ENCODE peak calls at places on chromosomes 12 and 14, in nine cellular contexts. One of them, this sample, is unnamed. For H3K9me2, the result is how much of the 10 kb centered on the place peaks cover.

GRCh38 chr14:90235179-90235976 is 21.0 kb upstream of the PSMC1 start:
- DNase-seq in PC-9: peak
- DNase-seq in GM23248: peak
- DNase-seq in HCT116: peak
- DNase-seq in hepatocyte: peak
- DNase-seq in Karpas-422: peak
- DNase-seq in GM23338: peak
- DNase-seq in MM.1S: peak
- DNase-seq in PC-3: peak
- DNase-seq in this sample: peak

GRCh38 chr12:46005151-46005797 is 14.9 kb upstream of the SCAF11 start:
- DNase-seq in PC-9: no peak
- DNase-seq in GM23248: peak
- DNase-seq in HCT116: no peak
- DNase-seq in hepatocyte: no peak
- DNase-seq in Karpas-422: peak
- DNase-seq in GM23338: no peak
- DNase-seq in MM.1S: no peak
- DNase-seq in PC-3: peak
- DNase-seq in this sample: peak

GRCh38 chr12:1532796-1533195 is 61.6 kb downstream of the FBXL14 start:
- DNase-seq in PC-9: no peak
- DNase-seq in GM23248: peak
- DNase-seq in HCT116: no peak
- DNase-seq in hepatocyte: no peak
- DNase-seq in Karpas-422: peak
- DNase-seq in GM23338: no peak
- DNase-seq in MM.1S: peak
- DNase-seq in PC-3: no peak
- DNase-seq in this sample: no peak

GRCh38 chr14:65281991-65282908 is 130.3 kb upstream of the FUT8 start:
- DNase-seq in PC-9: peak
- DNase-seq in GM23248: peak
- DNase-seq in HCT116: no peak
- DNase-seq in hepatocyte: no peak
- DNase-seq in Karpas-422: no peak
- DNase-seq in GM23338: peak
- DNase-seq in MM.1S: peak
- DNase-seq in PC-3: no peak
- DNase-seq in this sample: peak

GRCh38 chr12:6336079-6336858 is 5.6 kb downstream of the TNFRSF1A start:
- DNase-seq in PC-9: peak
- DNase-seq in GM23248: peak
- DNase-seq in HCT116: peak
- DNase-seq in hepatocyte: peak
- DNase-seq in Karpas-422: no peak
- DNase-seq in GM23338: peak
- DNase-seq in MM.1S: peak
- DNase-seq in PC-3: peak
- DNase-seq in this sample: no peak

GRCh38 chr12:131035268-131035681 is 81.6 kb downstream of the ADGRD1 start:
- DNase-seq in PC-9: no peak
- DNase-seq in GM23248: no peak
- DNase-seq in HCT116: no peak
- DNase-seq in hepatocyte: no peak
- DNase-seq in Karpas-422: no peak
- DNase-seq in GM23338: no peak
- DNase-seq in MM.1S: no peak
- DNase-seq in PC-3: no peak
- DNase-seq in this sample: peak

GRCh38 chr14:104661086-104661485 is 28.3 kb upstream of the INF2 start:
- DNase-seq in PC-9: no peak
- DNase-seq in GM23248: no peak
- DNase-seq in HCT116: no peak
- DNase-seq in hepatocyte: no peak
- DNase-seq in Karpas-422: no peak
- DNase-seq in GM23338: no peak
- DNase-seq in MM.1S: no peak
- DNase-seq in PC-3: no peak
- DNase-seq in this sample: no peak

GRCh38 chr12:86826051-86826450 is 569.9 kb upstream of the MGAT4C start:
- DNase-seq in PC-9: no peak
- DNase-seq in GM23248: no peak
- DNase-seq in HCT116: no peak
- DNase-seq in hepatocyte: no peak
- DNase-seq in Karpas-422: no peak
- DNase-seq in GM23338: no peak
- DNase-seq in MM.1S: no peak
- DNase-seq in PC-3: no peak
- DNase-seq in this sample: no peak

GRCh38 chr12:49880756-49881390 is 22.8 kb downstream of the FAIM2 start:
- DNase-seq in PC-9: no peak
- DNase-seq in GM23248: no peak
- DNase-seq in HCT116: no peak
- DNase-seq in hepatocyte: no peak
- DNase-seq in Karpas-422: no peak
- DNase-seq in GM23338: no peak
- DNase-seq in MM.1S: no peak
- DNase-seq in PC-3: no peak
- DNase-seq in this sample: no peak

GRCh38 chr14:68853749-68854148 is 60.9 kb upstream of the ZFP36L1 start:
- DNase-seq in PC-9: peak
- DNase-seq in GM23248: no peak
- DNase-seq in HCT116: no peak
- DNase-seq in hepatocyte: no peak
- DNase-seq in Karpas-422: no peak
- DNase-seq in GM23338: no peak
- DNase-seq in MM.1S: no peak
- DNase-seq in PC-3: peak
- DNase-seq in this sample: no peak

GRCh38 chr12:49233842-49234526 is 30.9 kb upstream of the TUBA1C start:
- DNase-seq in PC-9: no peak
- DNase-seq in GM23248: no peak
- DNase-seq in HCT116: no peak
- DNase-seq in hepatocyte: no peak
- DNase-seq in Karpas-422: no peak
- DNase-seq in GM23338: peak
- DNase-seq in MM.1S: no peak
- DNase-seq in PC-3: no peak
- DNase-seq in this sample: no peak

GRCh38 chr12:11837318-11837934 is 188.0 kb downstream of the ETV6 start:
- DNase-seq in PC-9: no peak
- DNase-seq in GM23248: no peak
- DNase-seq in HCT116: no peak
- DNase-seq in hepatocyte: no peak
- DNase-seq in Karpas-422: no peak
- DNase-seq in GM23338: no peak
- DNase-seq in MM.1S: no peak
- DNase-seq in PC-3: no peak
- DNase-seq in this sample: no peak

GRCh38 chr14:103730490-103731035 is 15.0 kb downstream of the ZFYVE21 start:
- DNase-seq in PC-9: no peak
- DNase-seq in GM23248: no peak
- DNase-seq in HCT116: no peak
- DNase-seq in hepatocyte: no peak
- DNase-seq in Karpas-422: no peak
- DNase-seq in GM23338: no peak
- DNase-seq in MM.1S: no peak
- DNase-seq in PC-3: no peak
- DNase-seq in this sample: no peak

GRCh38 chr14:66165337-66165736 is 320.8 kb upstream of the CCDC196 start:
- DNase-seq in PC-9: no peak
- DNase-seq in GM23248: no peak
- DNase-seq in HCT116: no peak
- DNase-seq in hepatocyte: no peak
- DNase-seq in Karpas-422: no peak
- DNase-seq in GM23338: no peak
- DNase-seq in MM.1S: no peak
- DNase-seq in PC-3: no peak
- DNase-seq in this sample: no peak

DNA sequence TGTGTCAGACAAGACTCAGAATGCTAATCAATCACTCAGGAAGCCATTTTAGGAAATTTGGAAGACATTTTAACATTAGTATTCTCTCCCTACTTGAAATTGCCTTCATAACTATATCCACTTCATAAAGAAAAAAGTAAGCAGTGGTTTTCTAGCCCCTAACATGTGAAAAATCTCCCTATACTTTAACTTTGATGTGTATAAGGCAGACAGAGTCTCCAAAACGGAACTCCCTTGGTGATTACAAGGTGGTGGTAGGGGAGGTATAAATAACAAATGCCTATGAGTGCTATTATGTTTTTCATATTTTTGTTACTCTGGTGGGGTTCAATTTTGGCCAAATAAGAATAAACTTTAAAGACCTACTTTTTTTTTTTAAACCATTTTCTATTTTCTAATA is 300.3 kb downstream of the BTG1 start:
- DNase-seq in PC-9: no peak
- DNase-seq in GM23248: no peak
- DNase-seq in HCT116: no peak
- DNase-seq in hepatocyte: no peak
- DNase-seq in Karpas-422: no peak
- DNase-seq in GM23338: no peak
- DNase-seq in MM.1S: no peak
- DNase-seq in PC-3: no peak
- DNase-seq in this sample: no peak
- H3K27ac ChIP-seq in PC-9: no peak
- H3K27ac ChIP-seq in GM23248: no peak
- H3K27ac ChIP-seq in HCT116: no peak
- H3K27ac ChIP-seq in hepatocyte: no peak
- H3K27ac ChIP-seq in Karpas-422: no peak
- H3K27ac ChIP-seq in GM23338: no peak
- H3K27ac ChIP-seq in MM.1S: no peak
- H3K27ac ChIP-seq in PC-3: no peak
- H3K27ac ChIP-seq in this sample: no peak

GRCh38 chr12:126932156-126932555 is 1334.8 kb upstream of the TMEM132C start:
- DNase-seq in PC-9: no peak
- DNase-seq in GM23248: no peak
- DNase-seq in HCT116: no peak
- DNase-seq in hepatocyte: no peak
- DNase-seq in Karpas-422: no peak
- DNase-seq in GM23338: no peak
- DNase-seq in MM.1S: no peak
- DNase-seq in PC-3: no peak
- DNase-seq in this sample: no peak

GRCh38 chr12:126936181-126936851 is 1330.7 kb upstream of the TMEM132C start:
- DNase-seq in PC-9: peak
- DNase-seq in GM23248: peak
- DNase-seq in HCT116: peak
- DNase-seq in hepatocyte: no peak
- DNase-seq in Karpas-422: no peak
- DNase-seq in GM23338: no peak
- DNase-seq in MM.1S: peak
- DNase-seq in PC-3: peak
- DNase-seq in this sample: no peak

GRCh38 chr12:126935435-126935834 is 1331.5 kb upstream of the TMEM132C start:
- DNase-seq in PC-9: no peak
- DNase-seq in GM23248: no peak
- DNase-seq in HCT116: no peak
- DNase-seq in hepatocyte: no peak
- DNase-seq in Karpas-422: no peak
- DNase-seq in GM23338: no peak
- DNase-seq in MM.1S: no peak
- DNase-seq in PC-3: no peak
- DNase-seq in this sample: no peak

GRCh38 chr12:126937431-126937830 is 1329.5 kb upstream of the TMEM132C start:
- DNase-seq in PC-9: no peak
- DNase-seq in GM23248: no peak
- DNase-seq in HCT116: no peak
- DNase-seq in hepatocyte: no peak
- DNase-seq in Karpas-422: no peak
- DNase-seq in GM23338: no peak
- DNase-seq in MM.1S: no peak
- DNase-seq in PC-3: no peak
- DNase-seq in this sample: no peak
- H3K9me2 ChIP-seq in PC-9: under half
- H3K9me2 ChIP-seq in GM23248: under half
- H3K9me2 ChIP-seq in HCT116: under half
- H3K9me2 ChIP-seq in hepatocyte: under half
- H3K9me2 ChIP-seq in Karpas-422: under half
- H3K9me2 ChIP-seq in GM23338: under half
- H3K9me2 ChIP-seq in MM.1S: under half
- H3K9me2 ChIP-seq in PC-3: under half
- H3K9me2 ChIP-seq in this sample: under half

DNA sequence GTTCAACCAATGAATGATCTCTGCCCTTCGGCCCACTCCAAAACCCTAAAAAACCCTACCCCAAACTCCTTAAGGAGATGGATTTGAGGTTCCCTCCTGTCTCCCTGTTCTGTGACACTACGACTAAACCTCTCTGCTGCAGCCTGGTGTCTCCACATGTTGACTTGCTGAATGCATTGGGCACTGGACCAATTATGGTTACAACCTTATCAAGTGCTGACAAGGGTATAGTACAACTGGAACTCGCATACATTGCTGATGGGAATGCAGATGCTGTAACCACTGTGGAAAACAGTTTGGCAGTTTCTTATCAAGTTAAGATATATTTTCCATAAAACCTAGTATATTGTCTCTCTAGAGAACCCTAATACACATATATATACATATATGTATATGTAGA is 6.3 kb upstream of the DICER1 start:
- DNase-seq in PC-9: no peak
- DNase-seq in GM23248: no peak
- DNase-seq in HCT116: no peak
- DNase-seq in hepatocyte: no peak
- DNase-seq in Karpas-422: no peak
- DNase-seq in GM23338: no peak
- DNase-seq in MM.1S: no peak
- DNase-seq in PC-3: no peak
- DNase-seq in this sample: no peak
- H3K27ac ChIP-seq in PC-9: no peak
- H3K27ac ChIP-seq in GM23248: no peak
- H3K27ac ChIP-seq in HCT116: no peak
- H3K27ac ChIP-seq in hepatocyte: no peak
- H3K27ac ChIP-seq in Karpas-422: no peak
- H3K27ac ChIP-seq in GM23338: no peak
- H3K27ac ChIP-seq in MM.1S: no peak
- H3K27ac ChIP-seq in PC-3: no peak
- H3K27ac ChIP-seq in this sample: no peak

GRCh38 chr12:59345406-59345805 is 250.4 kb upstream of the SLC16A7 start:
- DNase-seq in PC-9: no peak
- DNase-seq in GM23248: no peak
- DNase-seq in HCT116: no peak
- DNase-seq in hepatocyte: no peak
- DNase-seq in Karpas-422: no peak
- DNase-seq in GM23338: no peak
- DNase-seq in MM.1S: no peak
- DNase-seq in PC-3: no peak
- DNase-seq in this sample: no peak
- H3K9me2 ChIP-seq in PC-9: under half
- H3K9me2 ChIP-seq in GM23248: under half
- H3K9me2 ChIP-seq in HCT116: under half
- H3K9me2 ChIP-seq in hepatocyte: under half
- H3K9me2 ChIP-seq in Karpas-422: under half
- H3K9me2 ChIP-seq in GM23338: under half
- H3K9me2 ChIP-seq in MM.1S: under half
- H3K9me2 ChIP-seq in PC-3: under half
- H3K9me2 ChIP-seq in this sample: under half